ENCODE peak calls at places on chromosomes 2 and 18, in five cellular contexts. N, D, Z, L and B are unnamed samples.

GRCh38 chr2:233084488-233084887 is 24.3 kb downstream of the INPP5D start:
- DNase-seq in N (no peak), Z (no peak), D (no peak), L (no peak), B (no peak)

GRCh38 chr2:203018181-203018580 is 3.5 kb downstream of the NBEAL1 start:
- DNase-seq in Z (no peak), D (no peak), L (no peak), N (no peak), B (no peak)

GRCh38 chr18:47969851-47970250 is 39.4 kb upstream of the SMAD2 start:
- DNase-seq in N (no peak), L (no peak), Z (no peak), D (no peak), B (no peak)

GRCh38 chr18:34709631-34710429 is at the start of gene DTNA:
- DNase-seq in L (no peak), N (peak; percentile 94), Z (no peak), D (no peak), B (peak; percentile 85)

GRCh38 chr2:96869281-96869823 is 528 bp downstream of the SEMA4C start:
- DNase-seq in N (no peak), Z (no peak), L (peak; percentile 75), D (peak; percentile 59), B (peak; percentile 59)

GRCh38 chr2:57146951-57147350 is 899.7 kb upstream of the VRK2 start:
- DNase-seq in D (no peak), N (no peak), Z (no peak), L (no peak), B (no peak)

GRCh38 chr2:189487283-189488280 is 46.3 kb downstream of the WDR75 start:
- DNase-seq in L (no peak), D (no peak), Z (no peak), N (no peak), B (no peak)

GRCh38 chr2:223076573-223076972 is 24.6 kb downstream of the KCNE4 start:
- DNase-seq in N (no peak), D (no peak), Z (no peak), L (no peak), B (no peak)

GRCh38 chr2:39488450-39488849 is 51.4 kb upstream of the MAP4K3 start:
- DNase-seq in N (no peak), L (peak; percentile 23), D (no peak), Z (no peak), B (no peak)

GRCh38 chr18:75089748-75090327 is 119.1 kb downstream of the PTGR3 start:
- DNase-seq in N (no peak), D (no peak), Z (no peak), L (no peak), B (no peak)

GRCh38 chr2:6352906-6353515 is 512.7 kb downstream of the CMPK2 start:
- DNase-seq in Z (peak; percentile 67), N (no peak), D (no peak), L (peak; percentile 79), B (no peak)

GRCh38 chr2:207161724-207162123 is 4.0 kb downstream of the KLF7 start:
- DNase-seq in D (no peak), Z (no peak), N (no peak), L (no peak), B (no peak)

GRCh38 chr2:200253631-200254030 is 52.9 kb upstream of the SPATS2L start:
- DNase-seq in D (no peak), L (peak; percentile 34), Z (no peak), N (no peak), B (no peak)

GRCh38 chr18:61764381-61764780 is 128.4 kb downstream of the RNF152 start:
- DNase-seq in N (no peak), D (no peak), Z (no peak), L (no peak), B (no peak)

GRCh38 chr2:208939852-208940251 is 484.0 kb upstream of the MAP2 start:
- DNase-seq in D (no peak), Z (no peak), L (no peak), N (no peak), B (no peak)

GRCh38 chr2:223519471-223519870 is 82.7 kb downstream of the SCG2 start:
- DNase-seq in D (no peak), N (no peak), L (no peak), Z (no peak), B (no peak)

GRCh38 chr2:212863185-212863588 is 288.2 kb downstream of the IKZF2 start:
- DNase-seq in N (no peak), L (peak; percentile 9), Z (no peak), D (no peak), B (no peak)

GRCh38 chr18:59715966-59716369 is 18.7 kb upstream of the CCBE1 start:
- DNase-seq in Z (no peak), L (no peak), D (no peak), N (peak; percentile 54), B (peak; percentile 76)

GRCh38 chr2:195612515-195613495 is 44.2 kb upstream of the SLC39A10 start:
- DNase-seq in Z (no peak), L (peak; percentile 39), D (no peak), N (peak; percentile 17), B (no peak)

GRCh38 chr2:71938659-71939587 is 208.7 kb downstream of the CYP26B1 start:
- DNase-seq in Z (peak; percentile 0), L (no peak), D (no peak), N (no peak), B (no peak)

GRCh38 chr2:176097820-176098365 is 1.7 kb upstream of the HOXD12 start:
- DNase-seq in L (no peak), Z (no peak), N (no peak), D (no peak), B (no peak)

GRCh38 chr2:1854747-1855146 is 110.4 kb upstream of the PXDN start:
- DNase-seq in D (peak; percentile 68), L (no peak), Z (peak; percentile 46), N (no peak), B (no peak)
- TF ChIP-seq CTCF in D (peak; percentile 17), L (no peak), Z (peak; percentile 61), N (no peak), B (peak; percentile 26)

GRCh38 chr18:9858642-9859041 is 27.1 kb upstream of the TXNDC2 start:
- DNase-seq in D (no peak), N (no peak), L (no peak), Z (no peak), B (no peak)

GRCh38 chr18:9861933-9862332 is 23.8 kb upstream of the TXNDC2 start:
- DNase-seq in L (no peak), D (no peak), Z (no peak), N (no peak), B (no peak)

GRCh38 chr18:9861157-9861556 is 24.6 kb upstream of the TXNDC2 start:
- DNase-seq in N (no peak), L (no peak), D (no peak), Z (no peak), B (no peak)

GRCh38 chr18:9860682-9861081 is 25.1 kb upstream of the TXNDC2 start:
- DNase-seq in D (no peak), L (no peak), N (no peak), Z (no peak), B (no peak)

DNA sequence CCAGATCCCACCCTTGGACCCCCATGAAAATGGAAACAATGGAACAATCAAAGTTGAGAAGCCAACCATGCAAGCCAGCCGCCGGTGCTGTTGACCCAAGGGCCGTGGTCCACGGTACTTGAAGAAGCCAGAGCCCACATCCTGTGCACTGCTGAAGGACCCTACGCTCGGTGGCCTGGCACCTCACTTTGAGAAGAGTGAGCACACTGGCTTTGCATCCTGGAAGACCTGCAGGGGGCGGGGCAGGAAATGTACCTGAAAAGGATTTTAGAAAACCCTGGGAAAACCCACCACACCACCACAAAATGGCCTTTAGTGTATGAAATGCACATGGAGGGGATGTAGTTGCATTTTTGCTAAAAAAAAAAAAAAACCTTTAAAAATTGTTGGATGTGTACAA is 26.5 kb upstream of the TXNDC2 start:
- DNase-seq in Z (no peak), L (no peak), D (no peak), N (no peak), B (no peak)
- TF ChIP-seq CTCF in Z (no peak), L (no peak), D (no peak), N (no peak), B (no peak)

GRCh38 chr2:197247083-197247482 is 63.5 kb downstream of the ANKRD44 start:
- DNase-seq in D (no peak), L (no peak), N (no peak), Z (no peak), B (no peak)

GRCh38 chr2:197249771-197250397 is 60.7 kb downstream of the ANKRD44 start:
- DNase-seq in N (no peak), Z (no peak), D (no peak), L (no peak), B (no peak)

GRCh38 chr2:197248001-197248401 is 62.6 kb downstream of the ANKRD44 start:
- DNase-seq in D (no peak), Z (no peak), L (no peak), N (no peak), B (no peak)

GRCh38 chr2:197246405-197246804 is 64.2 kb downstream of the ANKRD44 start:
- DNase-seq in N (no peak), L (no peak), Z (no peak), D (no peak), B (no peak)

DNA sequence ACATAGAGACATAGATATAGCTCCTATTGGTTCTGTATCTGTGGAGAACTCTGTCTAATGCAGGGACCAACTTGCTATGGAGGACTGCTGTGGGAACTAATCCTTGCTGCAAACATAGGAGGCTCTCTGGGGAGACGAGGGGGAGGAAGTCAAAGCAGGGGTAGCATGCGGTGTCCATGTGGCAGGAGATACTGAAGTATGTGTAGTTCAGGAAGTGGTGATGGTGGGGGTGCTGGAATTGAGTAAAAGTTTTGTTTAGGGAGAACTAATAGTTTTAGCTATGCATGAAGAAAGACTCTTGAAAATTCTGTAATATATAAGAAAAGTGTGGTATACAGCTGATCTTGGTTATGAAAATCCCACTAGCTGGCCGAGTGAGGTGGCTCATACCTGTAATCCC is 62.0 kb downstream of the ANKRD44 start:
- DNase-seq in D (no peak), N (no peak), Z (no peak), L (no peak), B (no peak)
- TF ChIP-seq CTCF in D (no peak), N (no peak), Z (no peak), L (no peak), B (no peak)

DNA sequence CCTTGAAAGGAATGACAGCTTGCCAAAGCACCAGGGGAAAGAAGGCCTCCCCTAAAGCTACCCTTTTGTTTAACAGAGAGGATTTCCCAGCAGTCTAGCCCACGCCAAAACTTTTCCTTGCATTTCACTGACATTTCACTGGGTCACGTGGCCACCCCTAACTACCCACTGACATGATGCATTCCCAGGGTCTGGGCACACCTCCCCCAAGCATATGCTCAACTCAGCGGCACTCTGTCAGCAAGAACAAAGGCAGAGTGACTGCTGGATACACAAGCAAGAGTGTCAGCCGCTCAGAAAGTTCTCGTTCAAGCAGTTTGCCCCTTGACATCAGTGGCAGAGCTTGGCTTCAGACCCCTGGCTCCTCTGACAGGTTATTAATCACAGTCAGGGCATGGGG is 34.2 kb upstream of the MARCO start:
- DNase-seq in Z (no peak), L (no peak), N (no peak), D (no peak), B (no peak)
- TF ChIP-seq CTCF in Z (no peak), L (no peak), N (no peak), D (no peak), B (no peak)

GRCh38 chr18:629303-630150 is 27.9 kb upstream of the TYMS start:
- DNase-seq in Z (no peak), D (no peak), N (no peak), L (no peak), B (no peak)
- TF ChIP-seq CTCF in Z (peak; percentile 46), D (no peak), N (peak; percentile 5), L (no peak), B (no peak)